ENCODE peak calls at places on chromosomes 1 and 21, in six cellular contexts. J, N, F, K, T and E are unnamed samples.
A peak's percentile ranks its signal among the peaks of the same experiment; 100 is the strongest.

GRCh38 chr1:30872033-30872947 is 36.3 kb downstream of the SDC3 start:
- DNase-seq in J (no peak), N (no peak), F (no peak), K (no peak), T (no peak), E (no peak)

GRCh38 chr1:235781807-235782206 is 84.9 kb downstream of the LYST start:
- DNase-seq in J (no peak), N (no peak), F (no peak), K (no peak), T (no peak), E (no peak)

GRCh38 chr1:147247656-147248238 is 5.3 kb downstream of the CHD1L start:
- DNase-seq in J (no peak), N (no peak), F (no peak), K (no peak), T (peak; percentile 35), E (no peak)

GRCh38 chr21:33831962-33832659 is 83.5 kb downstream of the ATP5PO start:
- DNase-seq in J (no peak), N (no peak), F (no peak), K (no peak), T (no peak), E (no peak)

GRCh38 chr1:16111771-16112557 is 38.5 kb upstream of the FAM131C start:
- DNase-seq in J (peak; percentile 23), N (no peak), F (peak; percentile 55), K (no peak), T (peak; percentile 72), E (no peak)

GRCh38 chr1:231211005-231211857 is 29.8 kb upstream of the GNPAT start:
- DNase-seq in J (peak; percentile 79), N (peak; percentile 12), F (no peak), K (peak; percentile 72), T (peak; percentile 16), E (peak; percentile 97)

GRCh38 chr1:22261580-22261979 is 118.7 kb upstream of the WNT4 start:
- DNase-seq in J (no peak), N (no peak), F (no peak), K (no peak), T (no peak), E (no peak)

GRCh38 chr1:37131281-37131680 is 97.0 kb upstream of the GRIK3 start:
- DNase-seq in J (no peak), N (no peak), F (no peak), K (no peak), T (no peak), E (no peak)

GRCh38 chr1:184160942-184161698 is 109.6 kb downstream of the TSEN15 start:
- DNase-seq in J (no peak), N (no peak), F (no peak), K (no peak), T (no peak), E (peak; percentile 21)

GRCh38 chr1:111369177-111369576 is 58.4 kb downstream of the OVGP1 start:
- DNase-seq in J (no peak), N (no peak), F (no peak), K (no peak), T (no peak), E (no peak)

GRCh38 chr1:53524428-53525400 is 65.5 kb downstream of the DMRTB1 start:
- DNase-seq in J (no peak), N (no peak), F (no peak), K (no peak), T (no peak), E (no peak)
- TF ChIP-seq CTCF in J (no peak), N (no peak), F (no peak), K (no peak), T (no peak), E (no peak)

GRCh38 chr1:26500488-26501175 is 28.4 kb downstream of the HMGN2 start:
- DNase-seq in J (peak; percentile 86), N (peak; percentile 41), F (peak; percentile 18), K (peak; percentile 89), T (no peak), E (peak; percentile 91)
- TF ChIP-seq CTCF in J (no peak), N (no peak), F (no peak), K (no peak), T (no peak), E (peak; percentile 53)

GRCh38 chr21:46660505-46660904 is 25.0 kb downstream of the PRMT2 start:
- DNase-seq in J (no peak), N (no peak), F (no peak), K (no peak), T (no peak), E (peak; percentile 78)

GRCh38 chr21:46662765-46663500 is 27.5 kb downstream of the PRMT2 start:
- DNase-seq in J (no peak), N (no peak), F (no peak), K (no peak), T (no peak), E (no peak)

GRCh38 chr21:46662367-46662654 is 26.8 kb downstream of the PRMT2 start:
- DNase-seq in J (no peak), N (no peak), F (no peak), K (no peak), T (no peak), E (no peak)

GRCh38 chr21:46661627-46662366 is 26.3 kb downstream of the PRMT2 start:
- DNase-seq in J (no peak), N (no peak), F (no peak), K (no peak), T (no peak), E (no peak)

GRCh38 chr21:46661211-46661625 is 25.7 kb downstream of the PRMT2 start:
- DNase-seq in J (peak; percentile 23), N (no peak), F (peak; percentile 34), K (peak; percentile 26), T (peak; percentile 69), E (peak; percentile 53)
- TF ChIP-seq CTCF in J (peak; percentile 79), N (peak; percentile 63), F (peak; percentile 64), K (peak; percentile 24), T (peak; percentile 78), E (peak; percentile 74)

GRCh38 chr1:34266127-34266951 is 89.6 kb downstream of the C1orf94 start:
- DNase-seq in J (no peak), N (no peak), F (no peak), K (no peak), T (no peak), E (no peak)

GRCh38 chr1:34267326-34267725 is 90.6 kb downstream of the C1orf94 start:
- DNase-seq in J (no peak), N (no peak), F (no peak), K (no peak), T (no peak), E (no peak)

GRCh38 chr1:34272152-34272551 is 95.4 kb downstream of the C1orf94 start:
- DNase-seq in J (no peak), N (no peak), F (no peak), K (no peak), T (no peak), E (no peak)

GRCh38 chr1:34268311-34269042 is 91.8 kb downstream of the C1orf94 start:
- DNase-seq in J (no peak), N (no peak), F (no peak), K (no peak), T (peak; percentile 23), E (no peak)

DNA sequence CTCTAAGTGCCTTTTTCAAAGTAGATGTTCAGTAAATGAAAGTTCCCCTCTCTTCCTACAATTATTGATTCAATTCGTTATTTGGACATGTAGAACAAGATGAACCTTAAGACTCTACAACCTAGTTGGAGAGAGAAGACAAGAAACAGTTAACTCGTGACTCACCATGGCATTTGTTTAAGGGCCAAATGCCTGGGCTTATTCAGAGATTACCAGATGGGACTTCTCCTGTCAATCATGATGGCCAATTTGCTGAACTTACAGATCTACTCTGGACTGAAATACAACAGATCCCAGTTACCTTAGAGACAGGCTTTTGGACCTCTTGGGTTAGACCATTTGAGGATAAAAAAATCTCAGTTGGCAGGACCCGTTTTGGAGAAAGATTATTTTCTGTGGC is 93.5 kb downstream of the C1orf94 start:
- DNase-seq in J (no peak), N (no peak), F (no peak), K (no peak), T (no peak), E (no peak)
- TF ChIP-seq CTCF in J (no peak), N (no peak), F (no peak), K (no peak), T (no peak), E (no peak)